ENCODE peak calls at places on chromosomes 11 and 22, in nine cellular contexts. W is body of pancreas, O is IMR-90, R is NB4, S is adrenal gland, L is ovary, N is lower leg skin, E is GM12892, D is thyroid gland. M is an unnamed sample.

GRCh38 chr11:64235427-64236161 is 1.2 kb downstream of the VEGFB start:
- DNase-seq in W (peak; percentile 68), O (no peak), R (no peak), S (peak; percentile 35), L (no peak), N (no peak), E (no peak), D (no peak), M (no peak)

GRCh38 chr11:70270104-70270876 is at the start of gene PPFIA1:
- DNase-seq in W (peak; percentile 97), O (peak; percentile 91), R (peak; percentile 95), S (peak; percentile 95), L (peak; percentile 94), N (peak; percentile 98), E (peak; percentile 91), D (peak; percentile 97), M (peak; percentile 97)

GRCh38 chr22:35552186-35552842 is 11.7 kb downstream of the RASD2 start:
- DNase-seq in W (no peak), O (no peak), R (peak; percentile 77), S (peak; percentile 51), L (no peak), N (no peak), E (peak; percentile 81), D (peak; percentile 35), M (peak; percentile 64)

GRCh38 chr11:29119116-29119515 is 897.7 kb downstream of the KCNA4 start:
- DNase-seq in W (no peak), O (peak; percentile 72), R (no peak), S (no peak), L (no peak), N (no peak), E (no peak), D (no peak), M (no peak)

GRCh38 chr22:23520875-23521441 is 59.1 kb downstream of the IGLL1 start:
- DNase-seq in W (no peak), O (peak; percentile 29), R (no peak), S (no peak), L (peak; percentile 73), N (no peak), E (peak; percentile 21), D (peak; percentile 53), M (peak; percentile 65)

GRCh38 chr11:72297828-72298227 is 53.9 kb upstream of the PHOX2A start:
- DNase-seq in W (no peak), O (no peak), R (no peak), S (no peak), L (no peak), N (peak; percentile 78), E (no peak), D (no peak), M (no peak)

GRCh38 chr11:128291043-128291442 is 296.3 kb downstream of the ETS1 start:
- DNase-seq in W (no peak), O (no peak), R (no peak), S (no peak), L (no peak), N (peak; percentile 83), E (no peak), D (no peak), M (no peak)

GRCh38 chr11:66426314-66426713 is 5.5 kb downstream of the NPAS4 start:
- DNase-seq in W (no peak), O (no peak), R (no peak), S (no peak), L (no peak), N (no peak), E (no peak), D (no peak), M (no peak)

GRCh38 chr11:120908521-120909181 is 115.3 kb upstream of the TBCEL start:
- DNase-seq in W (no peak), O (no peak), R (peak; percentile 97), S (no peak), L (no peak), N (no peak), E (no peak), D (no peak), M (no peak)

GRCh38 chr11:68332186-68332585 is 19.8 kb downstream of the LRP5 start:
- DNase-seq in W (no peak), O (no peak), R (no peak), S (no peak), L (no peak), N (no peak), E (no peak), D (no peak), M (no peak)

GRCh38 chr22:18985761-18986160 is 49.7 kb upstream of the PRODH start:
- DNase-seq in W (no peak), O (no peak), R (no peak), S (no peak), L (no peak), N (peak; percentile 83), E (no peak), D (no peak), M (peak; percentile 2)

GRCh38 chr11:75471134-75471943 is 38.3 kb upstream of the KLHL35 start:
- DNase-seq in W (no peak), O (no peak), R (no peak), S (no peak), L (no peak), N (no peak), E (no peak), D (peak; percentile 49), M (no peak)

GRCh38 chr22:36052505-36052941 is 23.9 kb upstream of the RBFOX2 start:
- DNase-seq in W (peak; percentile 30), O (peak; percentile 57), R (peak; percentile 72), S (no peak), L (no peak), N (no peak), E (no peak), D (no peak), M (no peak)

GRCh38 chr11:109374441-109374840 is 47.5 kb upstream of the C11orf87 start:
- DNase-seq in W (no peak), O (no peak), R (no peak), S (no peak), L (no peak), N (no peak), E (no peak), D (no peak), M (no peak)

GRCh38 chr11:96137357-96137756 is 205.6 kb downstream of the MAML2 start:
- DNase-seq in W (no peak), O (no peak), R (no peak), S (no peak), L (no peak), N (no peak), E (no peak), D (no peak), M (no peak)

GRCh38 chr11:25766332-25767015 is 565.5 kb upstream of the ANO3 start:
- DNase-seq in W (no peak), O (no peak), R (no peak), S (no peak), L (no peak), N (no peak), E (no peak), D (no peak), M (no peak)

GRCh38 chr22:19884161-19884953 is 29.7 kb upstream of the GNB1L start:
- DNase-seq in W (peak; percentile 2), O (no peak), R (no peak), S (no peak), L (no peak), N (peak; percentile 85), E (no peak), D (no peak), M (no peak)

GRCh38 chr11:796565-797299 is 1.3 kb downstream of the SLC25A22 start:
- DNase-seq in W (peak; percentile 44), O (no peak), R (no peak), S (no peak), L (no peak), N (no peak), E (no peak), D (no peak), M (no peak)
- TF ChIP-seq POLR2A in W (no peak), O (peak; percentile 25), R (no peak), S (no peak), L (peak; percentile 37), N (no peak), E (peak; percentile 28), D (no peak), M (no peak)

DNA sequence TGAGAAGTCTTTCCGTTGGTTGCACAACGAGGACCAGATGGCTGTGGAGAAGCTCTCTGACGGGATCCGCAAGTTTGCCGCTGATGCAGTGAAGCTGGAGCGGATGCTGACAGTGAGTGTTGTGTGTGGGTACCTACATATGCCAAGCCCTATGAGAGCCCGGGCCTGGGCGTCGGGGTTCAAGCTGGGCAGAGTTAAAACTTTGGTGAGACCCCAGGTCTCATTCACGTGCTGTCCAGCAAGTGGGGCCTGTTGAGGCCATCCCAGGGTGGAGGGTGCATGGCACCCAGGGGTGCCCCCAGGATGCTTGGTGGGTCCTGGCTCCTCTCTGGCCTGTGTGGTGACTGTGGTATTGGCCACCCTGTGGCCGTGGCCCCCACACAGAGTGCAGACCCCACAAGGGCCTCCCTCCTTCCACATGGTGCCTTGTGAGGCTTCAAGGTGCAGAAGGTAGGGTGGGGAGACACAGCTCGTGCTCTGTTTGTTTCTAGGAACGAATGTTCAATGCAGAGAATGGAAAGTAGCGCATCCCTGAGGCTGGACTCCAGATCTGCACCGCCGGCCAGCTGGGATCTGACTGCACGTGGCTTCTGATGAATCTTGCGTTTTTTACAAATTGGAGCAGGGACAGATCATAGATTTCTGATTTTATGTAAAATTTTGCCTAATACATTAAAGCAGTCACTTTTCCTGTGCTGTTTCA is 12.8 kb downstream of the GATD1 start:
- DNase-seq in W (no peak), O (no peak), R (no peak), S (no peak), L (no peak), N (peak; percentile 82), E (no peak), D (no peak), M (no peak)
- TF ChIP-seq POLR2A in W (no peak), O (no peak), R (no peak), S (no peak), L (no peak), N (no peak), E (peak; percentile 38), D (no peak), M (no peak)

GRCh38 chr22:38732251-38732815 is 23.5 kb downstream of the SUN2 start:
- DNase-seq in W (peak; percentile 84), O (no peak), R (no peak), S (no peak), L (no peak), N (no peak), E (no peak), D (no peak), M (no peak)
- TF ChIP-seq POLR2A in W (peak; percentile 48), O (no peak), R (no peak), S (no peak), L (no peak), N (no peak), E (no peak), D (no peak), M (no peak)

DNA sequence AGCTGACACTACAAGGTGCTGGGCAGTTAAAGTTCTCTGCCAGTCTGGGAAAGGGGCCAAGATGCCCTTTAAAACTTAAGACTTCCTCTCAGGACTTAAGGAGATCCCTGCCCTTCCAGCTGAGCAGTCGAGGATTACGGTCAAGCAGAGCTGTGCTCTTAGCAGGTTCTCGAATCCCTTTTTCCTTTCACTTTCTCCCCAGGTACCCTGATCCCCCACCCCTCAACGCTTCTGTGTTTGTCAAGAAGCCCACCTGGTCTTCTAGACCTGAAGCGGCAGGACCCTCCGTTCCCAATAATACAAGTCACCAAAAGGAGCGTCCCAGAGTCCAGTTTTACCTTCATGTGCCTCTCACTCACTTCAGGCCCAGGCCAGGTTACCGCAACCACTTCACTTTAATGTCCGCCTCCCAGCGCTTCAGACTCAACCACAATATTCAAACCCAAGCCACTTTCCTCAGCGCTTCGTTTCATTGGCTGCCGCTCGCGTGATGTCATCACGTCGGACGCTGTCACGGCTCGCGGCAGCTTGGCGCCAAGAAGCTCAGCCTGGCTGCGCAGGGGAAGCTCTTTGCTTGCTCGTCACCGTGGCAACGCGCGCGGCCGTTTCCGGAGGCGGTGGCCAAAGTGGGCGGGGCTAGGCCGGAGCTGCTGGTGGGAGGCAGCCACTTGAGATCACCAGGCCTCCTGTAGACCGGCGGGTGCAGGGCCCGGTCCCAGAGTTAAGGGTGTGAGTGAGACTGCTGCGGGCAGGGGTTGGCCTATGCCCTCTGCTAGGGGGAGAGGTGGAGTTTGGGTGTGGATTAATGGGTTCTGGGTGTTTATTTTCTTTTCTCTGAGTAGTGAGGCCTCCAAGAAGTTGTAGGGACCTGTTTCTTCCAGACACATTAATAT is at the start of the genes KIF18A and METTL15:
- DNase-seq in W (peak; percentile 100), O (peak; percentile 99), R (peak; percentile 99), S (peak; percentile 100), L (peak; percentile 99), N (peak; percentile 100), E (peak; percentile 53), D (peak; percentile 100), M (peak; percentile 100)
- TF ChIP-seq POLR2A in W (peak; percentile 94), O (peak; percentile 96), R (peak; percentile 64), S (peak; percentile 28), L (peak; percentile 71), N (peak; percentile 32), E (peak; percentile 81), D (peak; percentile 85), M (peak; percentile 16)